ENCODE peak calls at places on chromosomes 16 and 17, in ten cellular contexts. Y is AG04449; R is endothelial cell; C is heart right ventricle; V is uterus; H is activated CD8-positive, alpha-beta memory T cell treated with anti-CD3 and anti-CD28 coated beads for 4 hours; K is EL; E is fibroblast of the aortic adventitia; I is B cell; P is heart left ventricle. S is an unnamed sample.

GRCh38 chr16:46789499-46790414 is 41.2 kb downstream of the C16orf87 start:
- DNase-seq in Y (no peak), R (peak), C (peak), V (peak), H (peak), K (peak), E (peak), I (peak), P (peak), S (peak)

GRCh38 chr17:56978441-56979090 is 635 bp downstream of the SCPEP1 start:
- DNase-seq in Y (no peak), R (no peak), C (no peak), V (no peak), H (no peak), K (peak), E (peak), I (peak), P (no peak), S (no peak)

GRCh38 chr17:55198690-55199370 is 65.9 kb upstream of the HLF start:
- DNase-seq in Y (no peak), R (no peak), C (no peak), V (no peak), H (no peak), K (no peak), E (no peak), I (no peak), P (no peak), S (no peak)

GRCh38 chr17:72472116-72472515 is 351.3 kb downstream of the SOX9 start:
- DNase-seq in Y (no peak), R (no peak), C (no peak), V (no peak), H (no peak), K (no peak), E (no peak), I (no peak), P (no peak), S (no peak)

GRCh38 chr17:36861531-36861930 is 75.7 kb upstream of the LHX1 start:
- DNase-seq in Y (no peak), R (no peak), C (no peak), V (no peak), H (no peak), K (no peak), E (no peak), I (no peak), P (no peak), S (no peak)

GRCh38 chr16:86946396-86946795 is 368.0 kb downstream of the FOXL1 start:
- DNase-seq in Y (no peak), R (no peak), C (no peak), V (no peak), H (no peak), K (peak), E (peak), I (no peak), P (no peak), S (no peak)

GRCh38 chr17:3984719-3985444 is 20.6 kb upstream of the ATP2A3 start:
- DNase-seq in Y (no peak), R (no peak), C (no peak), V (no peak), H (no peak), K (no peak), E (no peak), I (no peak), P (no peak), S (no peak)

GRCh38 chr17:41734139-41734948 is at the start of gene HAP1:
- DNase-seq in Y (no peak), R (peak), C (no peak), V (peak), H (no peak), K (peak), E (peak), I (peak), P (no peak), S (peak)

GRCh38 chr16:88299751-88300462 is 82.9 kb upstream of the ZNF469 start:
- DNase-seq in Y (no peak), R (no peak), C (no peak), V (no peak), H (no peak), K (no peak), E (no peak), I (no peak), P (no peak), S (no peak)

S was measured in substantia nigra.